ENCODE peak calls at places on chromosomes 12 and 14, in nine cellular contexts. V, H, A, C, R, W, T, B and Y are unnamed samples.

GRCh38 chr12:93370947-93371346 is 6.8 kb upstream of the NUDT4 start:
- DNase-seq in V (no peak), R (no peak), W (no peak), H (no peak), B (no peak), T (no peak), C (no peak), A (no peak), Y (no peak)

GRCh38 chr12:76470028-76470939 is 89.3 kb downstream of the OSBPL8 start:
- DNase-seq in B (peak; percentile 74), T (peak; percentile 79), A (peak; percentile 93), W (no peak), R (peak; percentile 78), C (peak; percentile 92), H (peak; percentile 88), V (no peak), Y (no peak)

GRCh38 chr14:49945448-49946319 is 52.8 kb downstream of the ARF6 start:
- DNase-seq in H (no peak), T (no peak), R (no peak), V (no peak), B (no peak), A (no peak), C (no peak), W (no peak), Y (no peak)

GRCh38 chr12:54463034-54463433 is 10.4 kb downstream of the GTSF1 start:
- DNase-seq in C (peak; percentile 94), B (peak; percentile 93), R (peak; percentile 92), V (peak; percentile 75), T (peak; percentile 71), A (peak; percentile 27), W (no peak), H (peak; percentile 93), Y (no peak)

GRCh38 chr12:34299802-34300193 is 277.5 kb downstream of the ALG10 start:
- DNase-seq in T (no peak), R (no peak), C (no peak), B (no peak), V (peak; percentile 54), A (no peak), W (no peak), H (no peak), Y (no peak)

GRCh38 chr12:87848248-87848868 is 180.8 kb downstream of the C12orf50 start:
- DNase-seq in H (peak; percentile 76), V (no peak), T (peak; percentile 48), R (peak; percentile 86), A (peak; percentile 82), W (no peak), C (peak; percentile 91), B (peak; percentile 77), Y (no peak)

GRCh38 chr14:102928412-102929348 is 6.2 kb downstream of the AMN start:
- DNase-seq in W (peak; percentile 73), C (no peak), T (no peak), H (peak; percentile 61), B (peak; percentile 87), A (peak; percentile 5), R (peak; percentile 59), V (no peak), Y (peak; percentile 72)

GRCh38 chr12:49954863-49955830 is 4.6 kb downstream of the AQP2 start:
- DNase-seq in A (no peak), C (no peak), B (no peak), W (no peak), V (no peak), T (no peak), R (no peak), H (no peak), Y (no peak)

GRCh38 chr14:89276424-89276975 is 140.5 kb downstream of the FOXN3 start:
- DNase-seq in V (no peak), B (peak; percentile 68), C (no peak), A (peak; percentile 76), R (no peak), T (peak; percentile 42), W (no peak), H (no peak), Y (peak; percentile 41)

GRCh38 chr14:56159066-56159465 is 40.9 kb downstream of the PELI2 start:
- DNase-seq in T (peak; percentile 7), V (no peak), W (no peak), C (no peak), R (no peak), B (no peak), A (no peak), H (peak; percentile 23), Y (no peak)

GRCh38 chr12:91785655-91786489 is 359.8 kb downstream of the BTG1 start:
- DNase-seq in V (no peak), W (no peak), B (no peak), R (no peak), T (no peak), A (no peak), C (no peak), H (no peak), Y (no peak)

GRCh38 chr12:115227137-115227615 is 543.2 kb upstream of the TBX3 start:
- DNase-seq in C (peak; percentile 88), R (peak; percentile 42), T (peak; percentile 91), A (peak; percentile 92), W (no peak), H (peak; percentile 93), B (no peak), V (no peak), Y (no peak)

GRCh38 chr12:55663391-55663790 is 26.7 kb downstream of the OR10P1 start:
- DNase-seq in C (no peak), V (no peak), R (no peak), B (no peak), W (no peak), T (no peak), A (no peak), H (no peak), Y (no peak)

GRCh38 chr12:108594960-108595710 is 2.7 kb downstream of the TMEM119 start:
- DNase-seq in T (no peak), H (no peak), V (no peak), W (no peak), B (no peak), R (no peak), A (no peak), C (no peak), Y (no peak)

GRCh38 chr12:55942055-55942454 is 11.1 kb downstream of the DGKA start:
- DNase-seq in T (no peak), W (no peak), B (no peak), A (no peak), H (no peak), R (no peak), C (no peak), V (no peak), Y (no peak)

GRCh38 chr14:55271572-55272414 is 572 bp downstream of the FBXO34 start:
- DNase-seq in W (peak; percentile 47), A (peak; percentile 84), C (peak; percentile 70), T (peak; percentile 73), H (peak; percentile 85), R (peak; percentile 78), V (peak; percentile 89), B (peak; percentile 87), Y (peak; percentile 65)

GRCh38 chr12:96985515-96986362 is 78.7 kb downstream of the NEDD1 start:
- DNase-seq in A (no peak), C (no peak), W (peak; percentile 47), B (peak; percentile 31), R (peak; percentile 18), T (no peak), H (peak; percentile 34), V (no peak), Y (peak; percentile 37)

GRCh38 chr14:101001311-101002069 is 98.0 kb upstream of the RTL1 start:
- DNase-seq in T (peak; percentile 81), C (peak; percentile 20), H (peak; percentile 64), R (peak; percentile 67), B (no peak), V (no peak), W (no peak), A (peak; percentile 89), Y (no peak)

GRCh38 chr12:6961695-6962284 is 8.7 kb downstream of the PHB2 start:
- DNase-seq in T (peak; percentile 66), W (peak; percentile 74), C (peak; percentile 75), V (peak; percentile 89), B (peak; percentile 89), R (peak; percentile 79), H (peak; percentile 79), A (peak; percentile 77), Y (peak; percentile 39)
- TF ChIP-seq CTCF in T (peak; percentile 62), W (peak; percentile 69), C (peak; percentile 63), V (peak; percentile 20), B (peak; percentile 47), R (peak; percentile 45), H (peak; percentile 63), A (peak; percentile 64), Y (no peak)

GRCh38 chr14:60721331-60722162 is 2.6 kb downstream of the SIX4 start:
- DNase-seq in C (peak; percentile 46), R (peak; percentile 37), A (peak; percentile 84), B (peak; percentile 61), H (peak; percentile 91), W (peak; percentile 37), V (peak; percentile 68), T (peak; percentile 64), Y (peak; percentile 43)
- TF ChIP-seq CTCF in C (peak; percentile 56), R (peak; percentile 35), A (peak; percentile 37), B (no peak), H (peak; percentile 44), W (peak; percentile 64), V (no peak), T (peak; percentile 62), Y (no peak)

GRCh38 chr12:28963554-28963953 is 185.5 kb upstream of the FAR2 start:
- DNase-seq in C (peak; percentile 66), B (peak; percentile 57), A (peak; percentile 54), H (peak; percentile 70), V (no peak), T (peak; percentile 54), R (peak; percentile 64), W (no peak), Y (no peak)
- TF ChIP-seq CTCF in C (peak; percentile 54), B (peak; percentile 42), A (peak; percentile 51), H (peak; percentile 56), V (no peak), T (peak; percentile 66), R (peak; percentile 46), W (peak; percentile 49), Y (no peak)

GRCh38 chr14:39417014-39417413 is 15.2 kb downstream of the FBXO33 start:
- DNase-seq in T (peak; percentile 21), B (peak; percentile 15), R (peak; percentile 42), V (no peak), C (peak; percentile 57), H (peak; percentile 24), W (no peak), A (no peak), Y (no peak)

GRCh38 chr14:39422243-39422642 is 10.0 kb downstream of the FBXO33 start:
- DNase-seq in V (no peak), T (no peak), W (no peak), H (no peak), A (no peak), B (no peak), R (no peak), C (no peak), Y (no peak)

GRCh38 chr14:39423793-39424192 is 8.4 kb downstream of the FBXO33 start:
- DNase-seq in V (no peak), H (no peak), T (no peak), R (no peak), A (no peak), B (no peak), W (no peak), C (no peak), Y (no peak)

GRCh38 chr14:39416072-39416471 is 16.2 kb downstream of the FBXO33 start:
- DNase-seq in W (no peak), H (no peak), T (no peak), R (no peak), V (no peak), B (no peak), C (no peak), A (no peak), Y (no peak)

DNA sequence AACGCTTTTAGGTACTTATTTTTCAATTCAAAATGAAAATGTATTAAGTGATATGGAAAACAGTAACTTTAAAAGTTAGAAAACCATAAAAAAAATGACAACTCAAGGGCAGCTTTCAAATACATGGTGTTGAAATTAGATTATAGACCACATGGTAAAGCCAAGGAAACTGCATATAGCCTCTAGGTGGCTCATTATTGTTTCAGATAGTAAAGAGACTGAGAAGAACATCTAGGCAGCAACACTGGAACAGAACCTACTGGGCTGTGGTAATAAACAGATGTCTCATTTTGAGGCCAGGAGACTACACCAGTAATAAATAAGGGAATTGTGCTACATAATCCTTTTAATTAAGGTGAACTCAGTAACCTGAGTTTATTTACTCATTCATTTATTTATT is 13.0 kb downstream of the FBXO33 start:
- DNase-seq in R (no peak), H (peak; percentile 11), A (no peak), V (no peak), B (peak; percentile 13), W (no peak), C (no peak), T (no peak), Y (no peak)
- TF ChIP-seq CTCF in R (no peak), H (no peak), A (no peak), V (no peak), B (no peak), W (no peak), C (peak; percentile 14), T (no peak), Y (no peak)